ENCODE peak calls at places on chromosomes 3 and 15, in seven cellular contexts. W, N, C, K, B, E and S are unnamed samples.
A peak's percentile ranks its signal among the peaks of the same experiment; 100 is the strongest.

GRCh38 chr3:71035314-71035713 is 548.2 kb downstream of the FOXP1 start:
- DNase-seq in W (no peak), N (no peak), C (peak; percentile 83), K (no peak), B (no peak), E (peak; percentile 77), S (peak; percentile 85)

GRCh38 chr15:41996921-41997592 is 23.8 kb downstream of the PLA2G4E start:
- DNase-seq in W (no peak), N (no peak), C (no peak), K (no peak), B (no peak), E (no peak), S (no peak)

GRCh38 chr3:62073038-62073437 is 300.3 kb downstream of the FEZF2 start:
- DNase-seq in W (no peak), N (no peak), C (peak; percentile 6), K (no peak), B (no peak), E (no peak), S (no peak)

GRCh38 chr3:76624128-76624527 is 415.8 kb upstream of the ROBO2 start:
- DNase-seq in W (no peak), N (no peak), C (no peak), K (no peak), B (no peak), E (no peak), S (no peak)

GRCh38 chr15:71634820-71635219 is 175.5 kb upstream of the NR2E3 start:
- DNase-seq in W (no peak), N (no peak), C (no peak), K (no peak), B (no peak), E (peak; percentile 33), S (peak; percentile 47)

GRCh38 chr3:71010731-71011455 is 572.6 kb downstream of the FOXP1 start:
- DNase-seq in W (no peak), N (no peak), C (peak; percentile 31), K (no peak), B (no peak), E (no peak), S (peak; percentile 22)

GRCh38 chr3:5245927-5246326 is 58.4 kb downstream of the EDEM1 start:
- DNase-seq in W (no peak), N (no peak), C (no peak), K (no peak), B (no peak), E (no peak), S (no peak)

GRCh38 chr3:135779590-135780235 is 185.8 kb upstream of the PPP2R3A start:
- DNase-seq in W (no peak), N (no peak), C (no peak), K (no peak), B (no peak), E (no peak), S (no peak)

GRCh38 chr3:194265996-194266657 is 85.0 kb downstream of the CPN2 start:
- DNase-seq in W (no peak), N (no peak), C (no peak), K (peak; percentile 17), B (no peak), E (no peak), S (no peak)

GRCh38 chr15:83654379-83655236 is 685 bp downstream of the ADAMTSL3 start:
- DNase-seq in W (no peak), N (no peak), C (no peak), K (peak; percentile 19), B (no peak), E (no peak), S (no peak)

GRCh38 chr15:75675579-75676404 is 28.1 kb downstream of the SNX33 start:
- DNase-seq in W (no peak), N (no peak), C (no peak), K (peak; percentile 42), B (no peak), E (no peak), S (no peak)

GRCh38 chr15:67542462-67543347 is at the start of gene MAP2K5:
- DNase-seq in W (peak; percentile 86), N (peak; percentile 88), C (peak; percentile 57), K (peak; percentile 86), B (peak; percentile 74), E (peak; percentile 65), S (peak; percentile 69)

GRCh38 chr3:59653405-59654119 is 603.7 kb upstream of the CFAP20DC start:
- DNase-seq in W (no peak), N (no peak), C (no peak), K (no peak), B (no peak), E (no peak), S (no peak)

GRCh38 chr3:5057857-5058324 is 64.2 kb upstream of the ARL8B start:
- DNase-seq in W (peak; percentile 75), N (peak; percentile 84), C (peak; percentile 85), K (peak; percentile 58), B (peak; percentile 62), E (peak; percentile 95), S (peak; percentile 87)

GRCh38 chr3:107973152-107973551 is 117.7 kb downstream of the CD47 start:
- DNase-seq in W (no peak), N (no peak), C (peak; percentile 43), K (no peak), B (no peak), E (peak; percentile 44), S (no peak)

GRCh38 chr3:45617430-45618080 is 23.0 kb downstream of the LIMD1 start:
- DNase-seq in W (no peak), N (no peak), C (no peak), K (no peak), B (no peak), E (no peak), S (no peak)

GRCh38 chr15:64699767-64700388 is 75.5 kb downstream of the RBPMS2 start:
- DNase-seq in W (no peak), N (no peak), C (peak; percentile 48), K (no peak), B (no peak), E (peak; percentile 29), S (peak; percentile 21)

GRCh38 chr3:130968231-130968630 is 58.4 kb downstream of the ASTE1 start:
- DNase-seq in W (no peak), N (no peak), C (peak; percentile 77), K (no peak), B (no peak), E (peak; percentile 57), S (peak; percentile 58)

GRCh38 chr3:179260949-179261765 is 10.2 kb upstream of the KCNMB3 start:
- DNase-seq in W (peak; percentile 71), N (peak; percentile 79), C (peak; percentile 48), K (peak; percentile 79), B (peak; percentile 55), E (peak; percentile 57), S (peak; percentile 57)

GRCh38 chr3:9681723-9682081 is 21.9 kb upstream of the CPNE9 start:
- DNase-seq in W (no peak), N (peak; percentile 79), C (no peak), K (no peak), B (no peak), E (no peak), S (no peak)

GRCh38 chr3:126982125-126982521 is 792 bp upstream of the PLXNA1 start:
- DNase-seq in W (peak; percentile 52), N (peak; percentile 27), C (peak; percentile 27), K (no peak), B (no peak), E (peak; percentile 45), S (peak; percentile 19)

GRCh38 chr3:172560026-172560425 is 36.8 kb upstream of the TNFSF10 start:
- DNase-seq in W (no peak), N (no peak), C (peak; percentile 28), K (no peak), B (no peak), E (peak; percentile 25), S (no peak)

GRCh38 chr3:38738630-38739395 is 77.2 kb downstream of the SCN10A start:
- DNase-seq in W (no peak), N (peak; percentile 28), C (peak; percentile 28), K (no peak), B (peak; percentile 37), E (peak; percentile 63), S (peak; percentile 37)

DNA sequence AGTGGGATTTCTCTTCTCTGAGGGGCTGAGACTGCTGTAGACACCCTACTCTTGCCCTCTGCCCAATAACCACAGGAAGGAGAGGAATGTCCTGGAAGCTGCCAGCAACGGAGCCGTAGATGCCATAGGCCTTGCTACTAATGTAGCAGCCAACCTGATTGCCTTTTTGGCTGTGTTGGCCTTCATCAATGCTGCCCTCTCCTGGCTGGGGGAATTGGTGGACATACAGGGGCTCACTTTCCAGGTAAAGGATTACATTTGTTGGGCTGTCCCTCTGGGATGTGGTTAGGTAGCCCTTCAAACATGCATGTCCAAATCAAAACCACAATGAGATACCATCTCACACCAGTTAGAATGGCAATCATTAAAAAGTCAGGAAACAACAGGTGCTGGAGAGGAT is 16.1 kb downstream of the SLC28A2 start:
- DNase-seq in W (peak; percentile 23), N (no peak), C (no peak), K (no peak), B (no peak), E (no peak), S (no peak)
- TF ChIP-seq CTCF in W (no peak), N (no peak), C (no peak), K (no peak), B (no peak), E (no peak), S (no peak)

GRCh38 chr15:40238927-40239591 is at the start of gene PAK6:
- DNase-seq in W (peak; percentile 15), N (peak; percentile 89), C (peak; percentile 53), K (peak; percentile 58), B (peak; percentile 73), E (peak; percentile 44), S (peak; percentile 28)
- H3K4me3 ChIP-seq in W (peak within 1 kb of the TSS; percentile 44), N (no peak within 1 kb of the TSS), C (peak within 1 kb of the TSS; percentile 42), K (peak within 1 kb of the TSS; percentile 12), B (peak within 1 kb of the TSS; percentile 46), E (peak within 1 kb of the TSS; percentile 30), S (peak within 1 kb of the TSS; percentile 29)

GRCh38 chr15:58058729-58059128 is 6.8 kb downstream of the ALDH1A2 start:
- DNase-seq in W (no peak), N (no peak), C (no peak), K (no peak), B (no peak), E (no peak), S (no peak)

GRCh38 chr15:58057559-58057958 is 8.0 kb downstream of the ALDH1A2 start:
- DNase-seq in W (no peak), N (no peak), C (no peak), K (no peak), B (no peak), E (no peak), S (no peak)

GRCh38 chr15:58053236-58054153 is 12.0 kb downstream of the ALDH1A2 start:
- DNase-seq in W (no peak), N (no peak), C (no peak), K (no peak), B (no peak), E (no peak), S (no peak)

GRCh38 chr15:58058068-58058467 is 7.4 kb downstream of the ALDH1A2 start:
- DNase-seq in W (no peak), N (no peak), C (no peak), K (no peak), B (no peak), E (no peak), S (no peak)

DNA sequence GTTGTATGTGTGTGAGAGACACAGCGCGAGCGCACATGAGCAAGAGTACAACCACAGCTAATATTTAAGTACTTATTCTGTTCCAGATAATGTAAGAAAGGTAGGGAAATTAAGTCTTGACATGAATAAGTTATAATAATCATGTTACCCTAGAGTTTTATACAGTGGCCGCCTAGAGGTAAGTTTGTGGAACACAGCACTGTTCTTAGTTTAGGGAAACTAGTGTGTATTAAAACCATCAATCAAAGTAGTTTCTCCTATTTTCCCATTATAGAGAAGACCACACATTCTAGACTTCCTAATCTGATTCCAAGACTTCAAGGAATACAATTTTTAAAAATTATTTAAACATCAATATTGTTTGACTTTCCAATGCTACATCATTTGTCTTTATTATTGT is 9.5 kb downstream of the ALDH1A2 start:
- DNase-seq in W (no peak), N (no peak), C (no peak), K (no peak), B (peak; percentile 13), E (no peak), S (no peak)
- TF ChIP-seq CTCF in W (no peak), N (no peak), C (no peak), K (no peak), B (no peak), E (peak; percentile 5), S (peak; percentile 28)

GRCh38 chr3:47420511-47421484 is 40.0 kb downstream of the PTPN23 start:
- DNase-seq in W (peak; percentile 87), N (peak; percentile 87), C (peak; percentile 83), K (peak; percentile 89), B (peak; percentile 80), E (peak; percentile 93), S (peak; percentile 85)
- H3K4me3 ChIP-seq in W (no peak overlapping the region), N (no peak overlapping the region), C (no peak overlapping the region), K (no peak overlapping the region), B (no peak overlapping the region), E (no peak overlapping the region), S (no peak overlapping the region)